ENCODE peak calls at places on chromosomes 12 and 14, in nine cellular contexts. One of them, this sample, is unnamed.

GRCh38 chr12:111444706-111445310 is 39.1 kb downstream of the SH2B3 start:
- DNase-seq in GM10248: peak
- DNase-seq in esophagus squamous epithelium: peak
- DNase-seq in B cell: peak
- DNase-seq in mucosa of descending colon: peak
- DNase-seq in uterus: peak
- DNase-seq in GM06990: peak
- DNase-seq in endothelial cell: peak
- DNase-seq in MCF 10A: no peak
- DNase-seq in this sample: peak

GRCh38 chr12:93773122-93773871 is 96.1 kb downstream of the CRADD start:
- DNase-seq in GM06990: no peak
- DNase-seq in MCF 10A: peak
- DNase-seq in GM10248: no peak
- DNase-seq in B cell: no peak
- DNase-seq in esophagus squamous epithelium: no peak
- DNase-seq in mucosa of descending colon: no peak
- DNase-seq in uterus: no peak
- DNase-seq in endothelial cell: no peak
- DNase-seq in this sample: peak

GRCh38 chr12:108302034-108302433 is 37.1 kb downstream of the CMKLR1 start:
- DNase-seq in GM10248: no peak
- DNase-seq in mucosa of descending colon: no peak
- DNase-seq in MCF 10A: no peak
- DNase-seq in esophagus squamous epithelium: no peak
- DNase-seq in GM06990: no peak
- DNase-seq in endothelial cell: no peak
- DNase-seq in uterus: no peak
- DNase-seq in B cell: no peak
- DNase-seq in this sample: no peak

GRCh38 chr14:90755661-90756304 is 60.4 kb downstream of the TTC7B start:
- DNase-seq in MCF 10A: peak
- DNase-seq in endothelial cell: no peak
- DNase-seq in uterus: no peak
- DNase-seq in GM06990: no peak
- DNase-seq in mucosa of descending colon: no peak
- DNase-seq in B cell: no peak
- DNase-seq in esophagus squamous epithelium: no peak
- DNase-seq in GM10248: no peak
- DNase-seq in this sample: no peak

GRCh38 chr12:65825573-65826512 is 1.6 kb downstream of the HMGA2 start:
- DNase-seq in GM10248: peak
- DNase-seq in mucosa of descending colon: peak
- DNase-seq in MCF 10A: peak
- DNase-seq in B cell: peak
- DNase-seq in GM06990: peak
- DNase-seq in uterus: no peak
- DNase-seq in esophagus squamous epithelium: no peak
- DNase-seq in endothelial cell: peak
- DNase-seq in this sample: peak

GRCh38 chr12:50536831-50537537 is 32.2 kb downstream of the DIP2B start:
- DNase-seq in mucosa of descending colon: no peak
- DNase-seq in endothelial cell: no peak
- DNase-seq in B cell: no peak
- DNase-seq in uterus: no peak
- DNase-seq in esophagus squamous epithelium: no peak
- DNase-seq in GM06990: no peak
- DNase-seq in MCF 10A: peak
- DNase-seq in GM10248: no peak
- DNase-seq in this sample: no peak

GRCh38 chr14:89365071-89365801 is 51.8 kb downstream of the FOXN3 start:
- DNase-seq in endothelial cell: peak
- DNase-seq in GM06990: peak
- DNase-seq in MCF 10A: no peak
- DNase-seq in esophagus squamous epithelium: no peak
- DNase-seq in uterus: peak
- DNase-seq in mucosa of descending colon: no peak
- DNase-seq in GM10248: peak
- DNase-seq in B cell: peak
- DNase-seq in this sample: peak

GRCh38 chr14:78220273-78220672 is 50.1 kb downstream of the NRXN3 start:
- DNase-seq in GM10248: no peak
- DNase-seq in esophagus squamous epithelium: no peak
- DNase-seq in endothelial cell: no peak
- DNase-seq in B cell: no peak
- DNase-seq in GM06990: no peak
- DNase-seq in uterus: no peak
- DNase-seq in MCF 10A: no peak
- DNase-seq in mucosa of descending colon: no peak
- DNase-seq in this sample: no peak

GRCh38 chr12:56645201-56645716 is 525 bp downstream of the ATP5F1B start:
- DNase-seq in esophagus squamous epithelium: no peak
- DNase-seq in uterus: no peak
- DNase-seq in MCF 10A: no peak
- DNase-seq in mucosa of descending colon: peak
- DNase-seq in GM06990: peak
- DNase-seq in endothelial cell: peak
- DNase-seq in GM10248: no peak
- DNase-seq in B cell: no peak
- DNase-seq in this sample: no peak

GRCh38 chr14:59055439-59056045 is 132.9 kb upstream of the DAAM1 start:
- DNase-seq in MCF 10A: peak
- DNase-seq in esophagus squamous epithelium: no peak
- DNase-seq in GM06990: no peak
- DNase-seq in mucosa of descending colon: no peak
- DNase-seq in B cell: peak
- DNase-seq in GM10248: peak
- DNase-seq in uterus: no peak
- DNase-seq in endothelial cell: no peak
- DNase-seq in this sample: peak

GRCh38 chr14:59061292-59061691 is 127.2 kb upstream of the DAAM1 start:
- DNase-seq in GM06990: no peak
- DNase-seq in mucosa of descending colon: no peak
- DNase-seq in uterus: no peak
- DNase-seq in endothelial cell: no peak
- DNase-seq in B cell: no peak
- DNase-seq in esophagus squamous epithelium: no peak
- DNase-seq in MCF 10A: no peak
- DNase-seq in GM10248: no peak
- DNase-seq in this sample: no peak

GRCh38 chr14:59063259-59063658 is 125.2 kb upstream of the DAAM1 start:
- DNase-seq in mucosa of descending colon: no peak
- DNase-seq in endothelial cell: no peak
- DNase-seq in B cell: no peak
- DNase-seq in uterus: no peak
- DNase-seq in MCF 10A: no peak
- DNase-seq in GM06990: no peak
- DNase-seq in esophagus squamous epithelium: no peak
- DNase-seq in GM10248: no peak
- DNase-seq in this sample: no peak

GRCh38 chr14:59060841-59061240 is 127.6 kb upstream of the DAAM1 start:
- DNase-seq in GM06990: no peak
- DNase-seq in endothelial cell: no peak
- DNase-seq in MCF 10A: no peak
- DNase-seq in GM10248: no peak
- DNase-seq in mucosa of descending colon: no peak
- DNase-seq in uterus: no peak
- DNase-seq in esophagus squamous epithelium: no peak
- DNase-seq in B cell: no peak
- DNase-seq in this sample: no peak
- TF ChIP-seq CTCF in GM06990: no peak
- TF ChIP-seq CTCF in endothelial cell: no peak
- TF ChIP-seq CTCF in MCF 10A: no peak
- TF ChIP-seq CTCF in GM10248: no peak
- TF ChIP-seq CTCF in mucosa of descending colon: no peak
- TF ChIP-seq CTCF in uterus: no peak
- TF ChIP-seq CTCF in esophagus squamous epithelium: no peak
- TF ChIP-seq CTCF in B cell: no peak
- TF ChIP-seq CTCF in this sample: no peak

GRCh38 chr14:35438910-35439713 is 34.6 kb upstream of the NFKBIA start:
- DNase-seq in esophagus squamous epithelium: no peak
- DNase-seq in mucosa of descending colon: no peak
- DNase-seq in GM06990: no peak
- DNase-seq in B cell: peak
- DNase-seq in MCF 10A: peak
- DNase-seq in uterus: no peak
- DNase-seq in GM10248: peak
- DNase-seq in endothelial cell: no peak
- DNase-seq in this sample: no peak
- TF ChIP-seq CTCF in esophagus squamous epithelium: no peak
- TF ChIP-seq CTCF in mucosa of descending colon: no peak
- TF ChIP-seq CTCF in GM06990: peak
- TF ChIP-seq CTCF in B cell: peak
- TF ChIP-seq CTCF in MCF 10A: peak
- TF ChIP-seq CTCF in uterus: no peak
- TF ChIP-seq CTCF in GM10248: peak
- TF ChIP-seq CTCF in endothelial cell: peak
- TF ChIP-seq CTCF in this sample: peak

GRCh38 chr12:52220456-52220855 is 12.6 kb upstream of the KRT7 start:
- DNase-seq in uterus: no peak
- DNase-seq in esophagus squamous epithelium: no peak
- DNase-seq in mucosa of descending colon: no peak
- DNase-seq in GM06990: no peak
- DNase-seq in MCF 10A: no peak
- DNase-seq in endothelial cell: no peak
- DNase-seq in B cell: no peak
- DNase-seq in GM10248: no peak
- DNase-seq in this sample: no peak

GRCh38 chr12:52224154-52224553 is 8.9 kb upstream of the KRT7 start:
- DNase-seq in mucosa of descending colon: no peak
- DNase-seq in GM06990: no peak
- DNase-seq in esophagus squamous epithelium: no peak
- DNase-seq in MCF 10A: no peak
- DNase-seq in uterus: no peak
- DNase-seq in GM10248: no peak
- DNase-seq in B cell: no peak
- DNase-seq in endothelial cell: no peak
- DNase-seq in this sample: no peak

GRCh38 chr12:52223411-52224039 is 9.5 kb upstream of the KRT7 start:
- DNase-seq in MCF 10A: no peak
- DNase-seq in mucosa of descending colon: no peak
- DNase-seq in endothelial cell: no peak
- DNase-seq in esophagus squamous epithelium: no peak
- DNase-seq in B cell: no peak
- DNase-seq in GM10248: no peak
- DNase-seq in uterus: no peak
- DNase-seq in GM06990: no peak
- DNase-seq in this sample: no peak

GRCh38 chr12:52222692-52223091 is 10.4 kb upstream of the KRT7 start:
- DNase-seq in GM06990: no peak
- DNase-seq in uterus: no peak
- DNase-seq in B cell: no peak
- DNase-seq in GM10248: no peak
- DNase-seq in esophagus squamous epithelium: no peak
- DNase-seq in endothelial cell: no peak
- DNase-seq in mucosa of descending colon: no peak
- DNase-seq in MCF 10A: peak
- DNase-seq in this sample: no peak

GRCh38 chr12:52221912-52222457 is 11.1 kb upstream of the KRT7 start:
- DNase-seq in MCF 10A: peak
- DNase-seq in esophagus squamous epithelium: no peak
- DNase-seq in endothelial cell: peak
- DNase-seq in GM10248: no peak
- DNase-seq in mucosa of descending colon: peak
- DNase-seq in uterus: no peak
- DNase-seq in GM06990: peak
- DNase-seq in B cell: no peak
- DNase-seq in this sample: peak
- TF ChIP-seq CTCF in MCF 10A: peak
- TF ChIP-seq CTCF in esophagus squamous epithelium: peak
- TF ChIP-seq CTCF in endothelial cell: peak
- TF ChIP-seq CTCF in GM10248: no peak
- TF ChIP-seq CTCF in mucosa of descending colon: no peak
- TF ChIP-seq CTCF in uterus: no peak
- TF ChIP-seq CTCF in GM06990: peak
- TF ChIP-seq CTCF in B cell: no peak
- TF ChIP-seq CTCF in this sample: peak

GRCh38 chr14:100027771-100028490 is 37.3 kb upstream of the EVL start:
- DNase-seq in GM10248: no peak
- DNase-seq in B cell: no peak
- DNase-seq in endothelial cell: no peak
- DNase-seq in GM06990: no peak
- DNase-seq in esophagus squamous epithelium: no peak
- DNase-seq in uterus: no peak
- DNase-seq in mucosa of descending colon: no peak
- DNase-seq in MCF 10A: no peak
- DNase-seq in this sample: no peak

GRCh38 chr14:100020623-100021022 is 44.6 kb upstream of the EVL start:
- DNase-seq in B cell: no peak
- DNase-seq in MCF 10A: no peak
- DNase-seq in endothelial cell: no peak
- DNase-seq in GM10248: no peak
- DNase-seq in GM06990: no peak
- DNase-seq in mucosa of descending colon: no peak
- DNase-seq in uterus: no peak
- DNase-seq in esophagus squamous epithelium: no peak
- DNase-seq in this sample: no peak

GRCh38 chr14:100028990-100029677 is 36.1 kb upstream of the EVL start:
- DNase-seq in endothelial cell: no peak
- DNase-seq in B cell: no peak
- DNase-seq in GM06990: no peak
- DNase-seq in uterus: no peak
- DNase-seq in esophagus squamous epithelium: no peak
- DNase-seq in mucosa of descending colon: no peak
- DNase-seq in GM10248: no peak
- DNase-seq in MCF 10A: no peak
- DNase-seq in this sample: no peak

GRCh38 chr14:100022772-100023451 is 42.3 kb upstream of the EVL start:
- DNase-seq in GM06990: peak
- DNase-seq in esophagus squamous epithelium: no peak
- DNase-seq in GM10248: no peak
- DNase-seq in uterus: peak
- DNase-seq in mucosa of descending colon: no peak
- DNase-seq in endothelial cell: no peak
- DNase-seq in MCF 10A: no peak
- DNase-seq in B cell: no peak
- DNase-seq in this sample: no peak

DNA sequence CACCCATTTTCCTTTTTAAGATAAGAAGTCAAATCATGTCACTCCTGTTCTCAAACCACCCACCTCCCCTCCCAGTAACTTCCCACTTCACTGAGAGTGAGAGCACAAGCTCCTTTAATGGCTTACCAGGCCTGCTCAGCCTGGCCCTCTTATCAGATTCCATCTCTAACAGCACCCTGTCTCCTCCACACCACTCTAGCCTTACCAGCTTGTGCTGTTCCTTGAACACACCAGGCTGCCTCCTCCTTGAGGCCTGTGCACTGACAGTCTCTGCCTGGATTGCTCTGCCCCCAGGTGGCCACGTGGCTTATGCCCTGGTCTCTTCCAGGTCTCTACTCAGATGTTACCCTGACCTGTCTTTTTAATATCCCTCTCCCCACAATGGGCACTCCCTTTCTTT is 40.1 kb upstream of the EVL start:
- DNase-seq in GM06990: peak
- DNase-seq in esophagus squamous epithelium: no peak
- DNase-seq in B cell: no peak
- DNase-seq in GM10248: peak
- DNase-seq in mucosa of descending colon: no peak
- DNase-seq in endothelial cell: peak
- DNase-seq in MCF 10A: peak
- DNase-seq in uterus: no peak
- DNase-seq in this sample: peak
- TF ChIP-seq CTCF in GM06990: peak
- TF ChIP-seq CTCF in esophagus squamous epithelium: no peak
- TF ChIP-seq CTCF in B cell: no peak
- TF ChIP-seq CTCF in GM10248: peak
- TF ChIP-seq CTCF in mucosa of descending colon: no peak
- TF ChIP-seq CTCF in endothelial cell: no peak
- TF ChIP-seq CTCF in MCF 10A: peak
- TF ChIP-seq CTCF in uterus: no peak
- TF ChIP-seq CTCF in this sample: peak